ENCODE peak calls at places on chromosome 3, in four cellular contexts. A is Calu3, O is endothelial cell, U is mucosa of descending colon. W is an unnamed sample.

GRCh38 chr3:172877011-172877410 is 126.5 kb downstream of the ECT2 start:
- DNase-seq in A (no peak), U (no peak), O (no peak), W (no peak)

GRCh38 chr3:196517919-196518318 is 2.8 kb upstream of the SMCO1 start:
- DNase-seq in A (peak), U (no peak), O (no peak), W (no peak)

GRCh38 chr3:58274027-58274614 is 31.9 kb upstream of the RPP14 start:
- DNase-seq in O (no peak), A (no peak), U (no peak), W (no peak)

GRCh38 chr3:116453676-116454346 is 8.5 kb upstream of the LSAMP start:
- DNase-seq in O (no peak), A (no peak), U (no peak), W (no peak)

GRCh38 chr3:96813820-96814580 is 394 bp upstream of the EPHA6 start:
- DNase-seq in U (no peak), A (peak), O (peak), W (peak)

GRCh38 chr3:4588410-4588809 is 95.3 kb downstream of the ITPR1 start:
- DNase-seq in A (no peak), O (no peak), U (no peak), W (peak)

GRCh38 chr3:188646592-188646991 is 492.6 kb downstream of the LPP start:
- DNase-seq in U (no peak), A (no peak), O (no peak), W (no peak)

GRCh38 chr3:51539291-51539891 is 872 bp downstream of the RAD54L2 start:
- DNase-seq in O (peak), A (peak), U (no peak), W (peak)

GRCh38 chr3:157837341-157837740 is 268.9 kb downstream of the SHOX2 start:
- DNase-seq in U (no peak), O (no peak), A (no peak), W (no peak)
- TF ChIP-seq CTCF in U (no peak), O (no peak), A (no peak), W (no peak)

GRCh38 chr3:148648685-148649352 is 48.9 kb upstream of the AGTR1 start:
- DNase-seq in U (no peak), O (no peak), A (no peak), W (no peak)
- TF ChIP-seq CTCF in U (no peak), O (no peak), A (no peak), W (no peak)

DNA sequence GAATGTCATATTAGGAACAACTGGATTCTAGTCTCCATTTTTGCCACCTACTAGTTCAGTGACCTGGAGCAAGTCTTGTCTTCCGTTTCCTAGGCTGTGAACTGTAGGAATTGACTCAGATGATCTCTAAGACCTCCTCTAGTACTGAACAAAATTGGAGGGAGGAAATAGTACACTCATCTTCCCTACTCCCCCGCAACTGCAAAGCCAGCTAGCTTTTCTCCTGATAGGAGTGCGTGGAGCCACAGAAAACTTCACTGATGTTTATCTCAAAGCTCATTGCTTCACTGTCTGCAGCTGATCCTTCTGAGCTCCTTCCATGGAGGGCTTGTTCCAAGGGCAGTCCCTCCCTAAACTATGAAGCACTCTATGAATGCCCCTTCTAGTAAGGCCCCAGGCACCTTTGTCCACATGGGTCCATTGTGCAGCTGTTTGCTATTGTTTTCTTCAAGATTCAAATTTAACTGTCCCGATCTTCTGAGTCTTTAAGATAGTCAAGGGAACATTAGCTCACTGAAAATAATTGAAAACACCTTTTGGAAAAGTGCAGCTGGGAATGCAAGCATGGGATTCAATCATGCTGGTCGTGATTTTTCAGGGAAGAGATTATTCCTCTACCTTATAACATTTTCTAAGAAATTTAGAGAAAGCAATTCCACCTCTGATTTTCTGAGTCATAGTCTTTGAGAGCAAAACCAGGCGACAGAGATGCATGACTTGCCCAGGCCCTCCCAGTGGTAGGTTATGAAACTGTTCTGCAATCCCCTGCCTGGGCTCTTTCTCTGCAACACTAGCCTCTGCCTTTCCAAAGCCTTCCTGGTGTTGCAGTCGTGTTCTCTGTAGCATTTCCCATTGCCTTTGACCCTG is 24.3 kb downstream of the FILIP1L start:
- DNase-seq in O (peak), A (peak), U (no peak), W (peak)
- TF ChIP-seq CTCF in O (peak), A (peak), U (no peak), W (peak)

DNA sequence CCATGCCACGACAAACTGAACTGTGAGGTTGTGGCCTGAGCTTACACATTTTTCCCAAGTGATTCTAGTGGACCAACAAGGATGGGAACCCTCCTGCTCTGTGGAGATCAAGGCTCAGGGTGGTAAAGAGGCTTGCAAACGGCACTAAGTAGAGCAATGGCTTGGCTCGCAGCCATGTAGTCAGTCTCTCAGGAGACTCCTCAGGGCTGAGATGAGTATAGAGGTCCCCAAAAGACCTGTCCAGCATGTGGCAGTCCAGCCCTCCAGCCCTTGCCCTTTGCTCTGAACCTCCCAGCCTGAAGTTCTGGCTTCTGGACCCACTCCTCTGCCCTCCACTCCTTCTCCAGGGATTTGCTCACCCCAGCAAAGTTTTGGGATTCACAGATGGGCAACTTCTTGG is 8.3 kb upstream of the CAMP start:
- DNase-seq in A (no peak), U (no peak), O (no peak), W (no peak)
- TF ChIP-seq CTCF in A (no peak), U (no peak), O (no peak), W (no peak)

DNA sequence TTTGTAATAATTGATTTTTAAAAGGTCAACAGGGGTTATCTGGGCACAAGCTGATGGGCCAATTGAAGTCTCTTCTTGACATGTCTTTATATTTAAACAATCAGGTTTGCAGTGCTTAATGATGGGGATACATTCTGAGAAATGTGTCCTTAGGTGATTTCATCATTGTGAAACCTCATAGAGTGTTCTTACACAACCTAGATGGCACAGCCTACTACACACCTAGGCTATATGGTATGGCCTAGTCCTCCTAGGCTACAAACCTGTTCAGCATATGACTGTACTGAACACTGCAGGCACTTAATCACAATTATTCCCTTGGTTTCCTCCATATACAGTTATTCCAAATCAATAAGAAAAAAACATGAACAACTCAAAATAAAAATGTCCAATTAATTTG is 75.8 kb downstream of the IQSEC1 start:
- DNase-seq in U (no peak), O (no peak), A (no peak), W (no peak)
- TF ChIP-seq CTCF in U (no peak), O (no peak), A (no peak), W (no peak)

DNA sequence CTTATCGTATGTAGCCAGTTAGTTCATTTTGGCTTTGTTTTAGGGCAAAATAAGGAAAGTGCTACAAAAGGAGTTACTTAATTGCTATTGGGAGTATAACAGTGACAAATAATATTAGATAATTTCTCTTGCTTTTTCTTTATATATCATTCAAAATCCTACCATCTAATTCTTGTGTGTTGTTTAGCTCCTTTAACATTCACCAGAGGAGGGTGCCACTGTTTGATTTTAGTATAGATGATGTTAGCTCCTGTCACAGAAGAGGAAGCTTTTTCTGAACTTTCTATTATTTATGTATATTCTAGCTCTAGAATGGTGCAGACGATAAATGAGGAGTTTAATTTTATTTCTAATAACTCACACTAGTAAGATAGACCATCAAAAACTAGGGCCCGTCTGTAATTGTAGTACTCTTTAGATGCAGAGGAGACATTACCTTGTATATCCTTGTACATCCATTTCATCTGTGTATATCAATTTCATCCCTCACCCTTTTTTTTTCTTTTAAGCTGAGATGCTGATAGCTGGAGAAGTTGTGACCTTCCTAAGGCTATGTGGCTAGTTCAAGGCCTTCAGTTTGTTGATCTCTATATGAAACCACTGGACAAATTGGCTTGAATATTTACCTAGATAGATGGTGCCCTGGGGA is 3.0 kb downstream of the PPM1L start:
- DNase-seq in U (no peak), O (no peak), A (no peak), W (no peak)
- TF ChIP-seq CTCF in U (no peak), O (no peak), A (no peak), W (no peak)

GRCh38 chr3:28253040-28253715 is 11.8 kb downstream of the CMC1 start:
- DNase-seq in U (no peak), O (no peak), A (no peak), W (no peak)
- TF ChIP-seq CTCF in U (no peak), O (no peak), A (no peak), W (no peak)

GRCh38 chr3:9732080-9732752 is 681 bp downstream of the BRPF1 start:
- DNase-seq in O (peak), U (peak), A (peak), W (peak)

GRCh38 chr3:9730747-9731205 is 759 bp upstream of the BRPF1 start:
- DNase-seq in A (no peak), U (no peak), O (no peak), W (no peak)

GRCh38 chr3:9732753-9733115 is 1.2 kb downstream of the BRPF1 start:
- DNase-seq in O (no peak), A (no peak), U (no peak), W (no peak)

GRCh38 chr3:9729419-9729818 is 2.1 kb upstream of the BRPF1 start:
- DNase-seq in U (no peak), O (no peak), A (no peak), W (no peak)

DNA sequence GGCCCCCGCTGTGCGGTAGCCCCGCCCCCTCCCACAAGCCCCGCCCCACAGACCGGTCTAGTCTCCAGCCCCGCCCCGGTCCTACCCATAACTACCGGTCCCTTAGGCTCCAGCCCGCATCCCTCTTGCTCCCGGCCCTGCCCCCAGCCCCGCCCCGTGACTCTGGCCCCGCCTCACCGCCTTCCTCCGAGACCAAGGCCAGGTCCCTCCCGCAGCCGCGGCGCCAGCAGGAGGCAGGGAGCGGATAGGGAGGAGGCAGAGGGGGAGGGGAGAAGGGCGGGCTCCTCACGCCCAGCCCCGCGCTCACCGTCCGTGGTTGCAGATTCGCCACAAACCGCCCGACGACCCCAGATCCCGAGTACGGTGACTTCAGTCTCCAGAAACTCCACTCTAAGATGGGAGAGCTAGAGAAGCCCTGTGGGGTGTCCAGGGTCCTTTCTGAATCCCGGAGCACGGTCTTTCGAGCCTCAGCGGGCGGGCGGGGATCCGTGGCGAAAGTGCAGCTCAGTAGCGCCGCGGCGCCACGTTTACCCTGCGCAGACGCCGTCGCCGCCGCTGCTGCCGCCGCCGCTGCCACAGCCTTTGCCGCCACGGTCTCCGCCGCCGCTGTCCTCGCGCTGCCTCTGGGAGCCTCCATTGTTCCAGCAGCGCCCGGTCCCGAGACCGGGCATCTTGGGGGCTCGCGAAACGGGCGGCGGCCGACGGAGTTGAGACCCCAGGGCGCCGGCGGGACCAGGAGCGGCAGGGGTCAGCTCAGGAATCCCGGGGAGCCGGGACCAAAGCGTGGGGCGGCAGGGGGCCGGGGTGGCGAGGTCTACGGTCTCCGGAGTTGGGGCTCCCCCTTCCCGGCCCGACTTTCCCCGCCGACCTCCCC is at the start of gene BRPF1:
- DNase-seq in O (peak), A (peak), U (peak), W (peak)
- TF ChIP-seq CTCF in O (no peak), A (no peak), U (no peak), W (no peak)

W was measured in activated CD8-positive, alpha-beta T cell treated with anti-CD3 and anti-CD28 coated beads for 36 hours.